ENCODE peak calls at places on chromosome 12, in five cellular contexts. Y is CD8-positive, alpha-beta memory T cell; F is stimulated activated CD4-positive, alpha-beta T cell treated with anti-CD3 and anti-CD28 coated beads, Interleukin-2, amount 100 ng/mL, for 48 hours; B is activated CD8-positive, alpha-beta memory T cell treated with anti-CD3 and anti-CD28 coated beads, Interleukin-2, amount 50 U/mL, for 48 hours; X is midbrain. S is an unnamed sample.

GRCh38 chr12:109728921-109729836 is 15.6 kb downstream of the FAM222A start:
- DNase-seq in Y (no peak), F (no peak), B (no peak), X (peak), S (no peak)

GRCh38 chr12:78562358-78563205 is 302.0 kb upstream of the SYT1 start:
- DNase-seq in Y (no peak), F (no peak), B (no peak), X (no peak), S (no peak)

GRCh38 chr12:69570545-69571399 is 14.5 kb upstream of the CCT2 start:
- DNase-seq in Y (peak), F (peak), B (no peak), X (peak), S (peak)

GRCh38 chr12:7031306-7031705 is 13.0 kb upstream of the LPCAT3 start:
- DNase-seq in Y (no peak), F (no peak), B (no peak), X (no peak), S (no peak)

GRCh38 chr12:63397807-63398206 is 246.8 kb upstream of the AVPR1A start:
- DNase-seq in Y (no peak), F (no peak), B (no peak), X (no peak), S (no peak)

GRCh38 chr12:27236498-27236897 is 7.6 kb upstream of the STK38L start:
- DNase-seq in Y (no peak), F (no peak), B (no peak), X (no peak), S (no peak)

GRCh38 chr12:79645235-79645630 is 45.5 kb downstream of the PAWR start:
- DNase-seq in Y (no peak), F (no peak), B (no peak), X (no peak), S (no peak)

GRCh38 chr12:34361721-34362316 is 339.5 kb downstream of the ALG10 start:
- DNase-seq in Y (no peak), F (no peak), B (no peak), X (no peak), S (no peak)

GRCh38 chr12:6438345-6438744 is 6.4 kb upstream of the CD27 start:
- DNase-seq in Y (no peak), F (no peak), B (peak), X (no peak), S (no peak)

GRCh38 chr12:21169878-21170472 is 39.0 kb downstream of the SLCO1B1 start:
- DNase-seq in Y (no peak), F (peak), B (peak), X (no peak), S (no peak)

GRCh38 chr12:68871396-68871795 is 61.6 kb downstream of the CPM start:
- DNase-seq in Y (no peak), F (no peak), B (peak), X (no peak), S (no peak)

GRCh38 chr12:92604786-92605185 is 98.0 kb upstream of the PLEKHG7 start:
- DNase-seq in Y (no peak), F (no peak), B (no peak), X (no peak), S (no peak)

GRCh38 chr12:79422060-79422812 is 268.5 kb downstream of the PAWR start:
- DNase-seq in Y (no peak), F (no peak), B (no peak), X (no peak), S (no peak)

GRCh38 chr12:54294152-54294913 is 6.5 kb downstream of the NFE2 start:
- DNase-seq in Y (peak), F (peak), B (peak), X (peak), S (peak)

GRCh38 chr12:92735131-92735721 is 32.4 kb downstream of the PLEKHG7 start:
- DNase-seq in Y (no peak), F (no peak), B (no peak), X (no peak), S (no peak)

S was measured in putamen.